ENCODE peak calls at places on chromosome 3, in six cellular contexts. M is K562, O is H1, S is endothelial cell of umbilical vein, W is WTC11, D is HepG2. X is an unnamed sample.

GRCh38 chr3:90062631-90063200 is 955.3 kb downstream of the EPHA3 start:
- DNase-seq in M (no peak), O (no peak), S (no peak), W (no peak), D (no peak), X (no peak)

GRCh38 chr3:127748754-127749327 is 73.5 kb downstream of the MGLL start:
- DNase-seq in M (no peak), O (no peak), S (no peak), W (no peak), D (no peak), X (no peak)

GRCh38 chr3:181619897-181620296 is 91.8 kb upstream of the SOX2 start:
- DNase-seq in M (no peak), O (no peak), S (no peak), W (no peak), D (no peak), X (no peak)

GRCh38 chr3:88991496-88991895 is 115.9 kb upstream of the EPHA3 start:
- DNase-seq in M (no peak), O (no peak), S (no peak), W (no peak), D (no peak), X (no peak)

GRCh38 chr3:35724106-35724505 is 84.8 kb downstream of the ARPP21 start:
- DNase-seq in M (no peak), O (no peak), S (no peak), W (no peak), D (no peak), X (no peak)

GRCh38 chr3:52053307-52054304 is 2.8 kb downstream of the DUSP7 start:
- DNase-seq in M (peak), O (no peak), S (peak), W (no peak), D (no peak), X (no peak)

GRCh38 chr3:52153389-52154096 is 680 bp downstream of the POC1A start:
- DNase-seq in M (peak), O (peak), S (no peak), W (peak), D (peak), X (peak)

GRCh38 chr3:119831941-119832371 is 50.1 kb downstream of the NR1I2 start:
- DNase-seq in M (no peak), O (no peak), S (no peak), W (no peak), D (no peak), X (no peak)

GRCh38 chr3:17489139-17489538 is 253.3 kb downstream of the TBC1D5 start:
- DNase-seq in M (no peak), O (no peak), S (no peak), W (no peak), D (no peak), X (no peak)

GRCh38 chr3:150349314-150350097 is 58.6 kb upstream of the TSC22D2 start:
- DNase-seq in M (no peak), O (no peak), S (no peak), W (no peak), D (no peak), X (no peak)

GRCh38 chr3:185328324-185329004 is 34.5 kb upstream of the MAP3K13 start:
- DNase-seq in M (peak), O (no peak), S (no peak), W (no peak), D (peak), X (peak)

GRCh38 chr3:37987751-37988179 is 2.8 kb upstream of the VILL start:
- DNase-seq in M (peak), O (no peak), S (no peak), W (no peak), D (no peak), X (no peak)

GRCh38 chr3:98513136-98513535 is 9.6 kb downstream of the CLDND1 start:
- DNase-seq in M (no peak), O (no peak), S (no peak), W (no peak), D (no peak), X (no peak)

GRCh38 chr3:105579439-105579838 is 212.7 kb downstream of the ALCAM start:
- DNase-seq in M (no peak), O (no peak), S (no peak), W (no peak), D (no peak), X (no peak)

GRCh38 chr3:151697496-151697895 is 36.2 kb upstream of the AADACL2 start:
- DNase-seq in M (no peak), O (no peak), S (no peak), W (no peak), D (no peak), X (peak)

GRCh38 chr3:114775395-114775794 is 371.7 kb downstream of the ZBTB20 start:
- DNase-seq in M (no peak), O (no peak), S (no peak), W (no peak), D (no peak), X (no peak)

GRCh38 chr3:182740710-182741109 is 52.6 kb upstream of the ATP11B start:
- DNase-seq in M (peak), O (no peak), S (no peak), W (no peak), D (no peak), X (no peak)

GRCh38 chr3:68817243-68817642 is 115.1 kb downstream of the TAFA4 start:
- DNase-seq in M (no peak), O (no peak), S (peak), W (no peak), D (no peak), X (no peak)

GRCh38 chr3:13016083-13016725 is 57.0 kb downstream of the IQSEC1 start:
- DNase-seq in M (no peak), O (no peak), S (no peak), W (no peak), D (no peak), X (no peak)

GRCh38 chr3:182284793-182285192 is 508.5 kb upstream of the ATP11B start:
- DNase-seq in M (no peak), O (peak), S (no peak), W (peak), D (no peak), X (no peak)

GRCh38 chr3:98726084-98726483 is 37.1 kb upstream of the ST3GAL6 start:
- DNase-seq in M (no peak), O (no peak), S (peak), W (no peak), D (no peak), X (no peak)

GRCh38 chr3:127762077-127762786 is 60.1 kb downstream of the MGLL start:
- DNase-seq in M (no peak), O (no peak), S (peak), W (no peak), D (no peak), X (no peak)

GRCh38 chr3:98596902-98597500 is 3.6 kb upstream of the CPOX start:
- DNase-seq in M (peak), O (no peak), S (peak), W (no peak), D (peak), X (peak)

GRCh38 chr3:157542711-157543485 is 39.7 kb upstream of the VEPH1 start:
- DNase-seq in M (no peak), O (peak), S (peak), W (peak), D (no peak), X (peak)

GRCh38 chr3:49013738-49014660 is 4.4 kb downstream of the DALRD3 start:
- DNase-seq in M (peak), O (peak), S (peak), W (peak), D (peak), X (peak)

GRCh38 chr3:175941352-175941751 is 1082.2 kb downstream of the NAALADL2 start:
- DNase-seq in M (peak), O (no peak), S (peak), W (peak), D (no peak), X (peak)

GRCh38 chr3:151896662-151897012 is 23.2 kb downstream of the SUCNR1 start:
- DNase-seq in M (no peak), O (no peak), S (peak), W (no peak), D (no peak), X (peak)

GRCh38 chr3:27486328-27486727 is 2.1 kb upstream of the SLC4A7 start:
- DNase-seq in M (no peak), O (no peak), S (no peak), W (no peak), D (no peak), X (no peak)

GRCh38 chr3:48990636-48991421 is 788 bp downstream of the P4HTM start:
- DNase-seq in M (no peak), O (no peak), S (peak), W (peak), D (no peak), X (peak)

GRCh38 chr3:163548005-163548404 is 1530.3 kb downstream of the SI start:
- DNase-seq in M (no peak), O (no peak), S (no peak), W (no peak), D (no peak), X (no peak)
- TF ChIP-seq JUN in M (no peak), O (no peak), S (no peak), W (no peak), D (no peak), X (no peak)

DNA sequence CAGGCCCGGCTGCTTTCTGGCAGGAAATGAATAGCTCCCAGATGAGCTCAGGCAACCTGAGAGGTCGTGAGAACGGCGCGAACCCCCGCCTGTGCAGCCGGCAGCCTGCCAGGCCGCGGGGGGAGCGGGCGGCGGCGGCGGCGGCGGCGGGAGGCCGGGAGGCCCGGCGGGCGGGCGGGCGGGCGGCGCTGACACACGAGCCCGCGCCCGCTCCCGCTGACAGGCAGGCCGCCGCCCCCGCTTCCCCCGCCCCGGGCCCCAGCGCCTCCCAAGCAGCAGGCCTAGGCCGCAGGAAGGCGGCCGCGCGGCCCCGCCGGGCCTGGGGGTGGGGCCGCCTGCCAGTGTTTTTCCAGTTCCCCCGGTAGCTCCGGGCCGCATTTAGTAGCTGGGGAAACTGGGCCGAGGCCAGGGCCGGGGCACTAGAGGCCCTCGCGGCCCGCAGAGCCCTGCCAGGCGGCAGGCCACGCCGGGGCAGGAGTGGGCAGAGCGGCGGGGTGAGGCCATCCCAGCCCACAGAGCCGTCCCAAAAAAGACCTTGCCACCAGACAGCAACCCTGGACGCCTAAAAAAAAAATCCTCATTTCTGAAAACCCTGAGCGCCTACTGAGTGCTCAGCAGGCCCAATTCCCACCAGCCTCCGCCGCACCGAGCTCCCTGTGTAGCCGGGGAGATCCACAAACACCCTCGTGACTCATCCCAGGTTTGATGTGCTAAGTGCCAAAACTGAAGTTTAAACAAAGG is 5.6 kb downstream of the HES1 start:
- DNase-seq in M (peak), O (no peak), S (peak), W (peak), D (peak), X (peak)
- TF ChIP-seq JUN in M (peak), O (no peak), S (peak), W (no peak), D (no peak), X (peak)

GRCh38 chr3:45988100-45988761 is 7.4 kb downstream of the FYCO1 start:
- DNase-seq in M (no peak), O (no peak), S (no peak), W (no peak), D (no peak), X (no peak)
- TF ChIP-seq JUN in M (no peak), O (no peak), S (no peak), W (no peak), D (no peak), X (no peak)

GRCh38 chr3:58521002-58521670 is 15.9 kb downstream of the ACOX2 start:
- DNase-seq in M (peak), O (no peak), S (no peak), W (no peak), D (peak), X (no peak)

GRCh38 chr3:58519668-58520402 is 17.2 kb downstream of the ACOX2 start:
- DNase-seq in M (no peak), O (no peak), S (no peak), W (no peak), D (peak), X (no peak)

GRCh38 chr3:58522759-58523425 is 14.1 kb downstream of the ACOX2 start:
- DNase-seq in M (peak), O (no peak), S (no peak), W (no peak), D (peak), X (no peak)

GRCh38 chr3:58520403-58520784 is 16.6 kb downstream of the ACOX2 start:
- DNase-seq in M (peak), O (no peak), S (no peak), W (no peak), D (no peak), X (no peak)

DNA sequence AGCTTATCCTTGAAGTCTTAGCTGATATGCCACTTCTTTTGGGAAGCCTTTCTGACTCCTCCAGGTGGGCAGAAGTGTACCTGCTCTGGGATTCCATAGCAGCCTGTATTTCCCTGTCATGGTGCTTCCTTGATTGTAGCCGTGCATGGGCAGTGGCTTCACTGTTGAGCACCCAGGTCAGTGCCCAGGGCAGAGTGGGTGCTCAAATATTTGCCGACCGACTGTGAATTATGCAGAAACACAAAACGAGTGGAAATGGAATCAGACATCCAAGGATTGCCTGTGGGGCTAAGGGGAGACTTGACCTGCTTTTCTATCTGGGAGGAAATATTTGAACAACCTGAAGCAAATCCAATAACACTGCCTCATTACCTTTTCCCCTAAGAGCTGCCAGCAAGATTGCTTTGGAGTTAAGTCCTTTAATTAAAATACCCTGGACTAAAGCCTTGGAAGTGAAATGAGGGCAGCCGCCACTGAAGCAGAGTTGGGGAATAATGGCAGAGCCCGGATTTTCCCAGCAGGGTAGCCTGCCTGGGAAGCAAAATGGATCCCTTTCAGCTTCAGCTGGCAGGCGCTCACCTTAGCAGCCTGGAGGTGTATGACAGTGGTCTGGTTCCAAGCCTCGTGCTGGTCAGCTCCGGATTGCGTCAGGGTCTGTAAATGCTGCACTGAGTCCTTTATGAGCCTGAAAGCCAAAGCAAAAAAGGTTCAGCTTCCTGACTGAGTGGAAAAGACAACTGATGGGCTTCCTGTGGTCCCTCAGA is 14.9 kb downstream of the ACOX2 start:
- DNase-seq in M (no peak), O (no peak), S (no peak), W (no peak), D (peak), X (no peak)
- TF ChIP-seq JUN in M (no peak), O (no peak), S (no peak), W (no peak), D (no peak), X (no peak)

GRCh38 chr3:189260556-189261493 is 89.1 kb downstream of the TPRG1 start:
- DNase-seq in M (no peak), O (no peak), S (no peak), W (no peak), D (no peak), X (no peak)
- TF ChIP-seq JUN in M (no peak), O (no peak), S (no peak), W (no peak), D (no peak), X (no peak)

GRCh38 chr3:197896421-197896820 is 53.6 kb upstream of the RPL35A start:
- DNase-seq in M (no peak), O (no peak), S (no peak), W (no peak), D (no peak), X (no peak)

GRCh38 chr3:197899833-197900478 is 50.0 kb upstream of the RPL35A start:
- DNase-seq in M (no peak), O (no peak), S (no peak), W (peak), D (no peak), X (no peak)

GRCh38 chr3:197906023-197906849 is 43.8 kb upstream of the RPL35A start:
- DNase-seq in M (peak), O (peak), S (peak), W (peak), D (peak), X (peak)

GRCh38 chr3:197906850-197907187 is 43.2 kb upstream of the RPL35A start:
- DNase-seq in M (no peak), O (no peak), S (no peak), W (no peak), D (no peak), X (no peak)

GRCh38 chr3:197901626-197902025 is 48.4 kb upstream of the RPL35A start:
- DNase-seq in M (no peak), O (no peak), S (no peak), W (no peak), D (no peak), X (no peak)
- TF ChIP-seq JUN in M (no peak), O (no peak), S (no peak), W (no peak), D (no peak), X (no peak)

DNA sequence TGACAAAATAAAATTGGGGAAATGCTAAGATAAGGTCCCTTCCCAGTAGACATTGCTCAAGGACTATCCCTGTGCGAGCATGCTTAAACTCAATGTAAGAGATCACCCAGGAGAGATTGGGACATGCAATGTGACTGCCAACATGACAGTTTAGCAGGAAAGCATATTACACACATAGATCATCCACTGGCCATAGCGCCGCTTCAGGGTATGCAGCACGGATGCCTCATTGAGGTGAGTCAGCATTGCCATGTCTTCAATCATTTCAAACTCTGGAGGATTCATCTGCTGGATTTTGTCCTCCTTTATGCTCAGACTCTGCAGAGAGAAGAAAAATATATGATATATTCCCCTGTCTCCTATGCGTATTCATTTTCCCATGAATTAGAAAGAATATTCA is 8.9 kb downstream of the MYH15 start:
- DNase-seq in M (no peak), O (no peak), S (no peak), W (no peak), D (no peak), X (no peak)
- TF ChIP-seq JUN in M (no peak), O (no peak), S (no peak), W (no peak), D (no peak), X (no peak)

GRCh38 chr3:55329849-55330248 is 157.3 kb downstream of the WNT5A start:
- DNase-seq in M (no peak), O (no peak), S (no peak), W (no peak), D (no peak), X (no peak)

GRCh38 chr3:55330756-55331155 is 156.3 kb downstream of the WNT5A start:
- DNase-seq in M (no peak), O (no peak), S (no peak), W (no peak), D (no peak), X (no peak)

GRCh38 chr3:55332191-55332590 is 154.9 kb downstream of the WNT5A start:
- DNase-seq in M (no peak), O (no peak), S (no peak), W (no peak), D (no peak), X (no peak)

GRCh38 chr3:55331524-55331923 is 155.6 kb downstream of the WNT5A start:
- DNase-seq in M (no peak), O (no peak), S (no peak), W (no peak), D (no peak), X (no peak)

GRCh38 chr3:55330355-55330754 is 156.8 kb downstream of the WNT5A start:
- DNase-seq in M (no peak), O (no peak), S (no peak), W (no peak), D (no peak), X (peak)
- TF ChIP-seq JUN in M (no peak), O (no peak), S (no peak), W (no peak), D (no peak), X (no peak)

DNA sequence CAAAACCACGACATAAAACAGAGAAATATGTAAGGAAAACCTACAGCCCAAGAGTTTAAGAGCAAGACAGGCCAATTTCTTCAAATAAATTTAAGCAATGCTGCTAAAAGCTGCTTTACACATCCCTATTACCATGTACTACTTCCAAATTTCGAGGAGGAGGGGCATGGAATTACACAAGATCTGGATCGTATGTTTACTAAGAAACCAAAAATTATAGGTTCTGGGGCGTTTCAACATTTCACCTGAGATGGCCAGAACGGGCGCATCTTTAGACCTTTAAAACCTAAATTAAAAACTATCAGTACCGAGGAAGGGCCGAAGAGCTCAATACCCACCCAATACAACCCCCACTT is 656 bp upstream of the NR2C2 start:
- DNase-seq in M (no peak), O (no peak), S (no peak), W (no peak), D (no peak), X (peak)
- TF ChIP-seq JUN in M (no peak), O (no peak), S (no peak), W (no peak), D (no peak), X (no peak)

GRCh38 chr3:195788711-195789581 is 22.8 kb downstream of the MUC4 start:
- DNase-seq in M (no peak), O (no peak), S (no peak), W (no peak), D (no peak), X (no peak)
- TF ChIP-seq JUN in M (no peak), O (no peak), S (no peak), W (no peak), D (no peak), X (no peak)

X was measured in A549.